ENCODE peak calls at places on chromosomes 2 and 18, in nine cellular contexts. E is spleen; G is CD4-positive, CD25-positive, alpha-beta regulatory T cell; F is mucosa of descending colon; V is heart right ventricle; B is uterus; J is iPS DF 6.9; P is neuronal stem cell; H is pancreas. M is an unnamed sample.

GRCh38 chr2:207219716-207220414 is 54.1 kb upstream of the KLF7 start:
- DNase-seq in E (no peak), G (no peak), F (no peak), V (no peak), B (no peak), J (no peak), P (no peak), H (no peak), M (no peak)

GRCh38 chr2:220687231-220687843 is 884.8 kb downstream of the EPHA4 start:
- DNase-seq in E (peak; percentile 77), G (peak; percentile 51), F (peak; percentile 51), V (peak; percentile 74), B (peak; percentile 61), J (peak; percentile 13), P (peak; percentile 42), H (peak; percentile 44), M (peak; percentile 36)

GRCh38 chr2:239274391-239275001 is 126.3 kb downstream of the HDAC4 start:
- DNase-seq in E (peak; percentile 83), G (no peak), F (peak; percentile 60), V (no peak), B (peak; percentile 55), J (no peak), P (peak; percentile 42), H (no peak), M (no peak)

GRCh38 chr18:22276334-22276713 is 106.9 kb downstream of the GATA6 start:
- DNase-seq in E (peak; percentile 78), G (no peak), F (no peak), V (no peak), B (no peak), J (no peak), P (no peak), H (no peak), M (no peak)

GRCh38 chr2:138275881-138276280 is 225.7 kb upstream of the SPOPL start:
- DNase-seq in E (no peak), G (no peak), F (no peak), V (no peak), B (no peak), J (no peak), P (no peak), H (no peak), M (no peak)

GRCh38 chr2:231058761-231059550 is 2.3 kb downstream of the PSMD1 start:
- DNase-seq in E (no peak), G (no peak), F (no peak), V (no peak), B (no peak), J (no peak), P (no peak), H (no peak), M (no peak)

GRCh38 chr2:150939087-150939486 is 322.6 kb downstream of the RBM43 start:
- DNase-seq in E (no peak), G (no peak), F (no peak), V (no peak), B (no peak), J (no peak), P (no peak), H (no peak), M (no peak)

GRCh38 chr2:112646791-112647720 is 1.3 kb downstream of the SLC20A1 start:
- DNase-seq in E (no peak), G (no peak), F (no peak), V (no peak), B (no peak), J (no peak), P (no peak), H (no peak), M (no peak)

GRCh38 chr18:31658670-31659573 is 25.5 kb downstream of the B4GALT6 start:
- DNase-seq in E (no peak), G (no peak), F (no peak), V (no peak), B (no peak), J (no peak), P (no peak), H (no peak), M (no peak)

GRCh38 chr2:189348369-189348768 is 92.9 kb upstream of the WDR75 start:
- DNase-seq in E (no peak), G (no peak), F (no peak), V (no peak), B (no peak), J (no peak), P (no peak), H (no peak), M (no peak)

GRCh38 chr2:71923887-71924533 is 223.7 kb downstream of the CYP26B1 start:
- DNase-seq in E (no peak), G (peak; percentile 29), F (no peak), V (peak; percentile 68), B (no peak), J (peak; percentile 85), P (peak; percentile 75), H (no peak), M (peak; percentile 33)

GRCh38 chr2:70143314-70144150 is 47.3 kb downstream of the C2orf42 start:
- DNase-seq in E (peak; percentile 87), G (peak; percentile 61), F (peak; percentile 66), V (peak; percentile 63), B (peak; percentile 54), J (no peak), P (no peak), H (peak; percentile 75), M (peak; percentile 28)

GRCh38 chr2:48725696-48726494 is 29.6 kb downstream of the LHCGR start:
- DNase-seq in E (no peak), G (no peak), F (no peak), V (no peak), B (no peak), J (no peak), P (no peak), H (no peak), M (no peak)

DNA sequence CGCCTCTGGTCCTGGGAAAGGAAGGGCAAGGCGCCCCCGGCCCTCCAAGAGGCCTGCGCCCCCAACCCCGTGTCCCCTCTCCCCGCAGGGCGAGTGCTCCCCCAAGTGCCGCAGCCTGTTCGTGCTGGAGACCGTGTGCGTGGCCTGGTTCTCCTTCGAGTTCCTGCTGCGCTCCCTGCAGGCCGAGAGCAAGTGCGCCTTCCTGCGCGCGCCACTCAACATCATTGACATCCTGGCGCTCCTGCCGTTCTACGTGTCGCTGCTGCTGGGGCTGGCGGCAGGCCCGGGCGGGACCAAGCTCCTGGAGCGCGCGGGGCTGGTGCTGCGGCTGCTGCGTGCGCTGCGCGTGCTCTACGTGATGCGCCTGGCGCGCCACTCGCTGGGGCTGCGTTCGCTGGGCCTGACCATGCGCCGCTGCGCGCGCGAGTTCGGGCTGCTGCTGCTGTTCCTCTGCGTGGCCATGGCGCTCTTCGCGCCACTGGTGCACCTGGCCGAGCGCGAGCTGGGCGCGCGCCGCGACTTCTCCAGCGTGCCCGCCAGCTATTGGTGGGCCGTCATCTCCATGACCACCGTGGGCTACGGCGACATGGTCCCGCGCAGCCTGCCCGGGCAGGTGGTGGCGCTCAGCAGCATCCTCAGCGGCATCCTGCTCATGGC is 52.4 kb downstream of the SLC66A2 start:
- DNase-seq in E (peak; percentile 64), G (no peak), F (peak; percentile 45), V (no peak), B (peak; percentile 10), J (no peak), P (no peak), H (no peak), M (peak; percentile 11)
- H3K9me3 ChIP-seq in E (peaks cover 75% of the 10 kb centered on the region), G (peaks cover 36% of the 10 kb centered on the region), F (peaks cover 63% of the 10 kb centered on the region), V (peaks cover 5% of the 10 kb centered on the region), B (peaks cover 15% of the 10 kb centered on the region), J (peaks cover 8% of the 10 kb centered on the region), P (peaks cover 51% of the 10 kb centered on the region), H (no peaks in the 10 kb centered on the region), M (peaks cover 13% of the 10 kb centered on the region)

GRCh38 chr2:196649202-196649601 is 9.7 kb downstream of the CCDC150 start:
- DNase-seq in E (no peak), G (no peak), F (no peak), V (no peak), B (no peak), J (no peak), P (no peak), H (no peak), M (no peak)
- H3K9me3 ChIP-seq in E (peaks cover 54% of the 10 kb centered on the region), G (peaks cover 28% of the 10 kb centered on the region), F (peaks cover 38% of the 10 kb centered on the region), V (no peaks in the 10 kb centered on the region), B (peaks cover 10% of the 10 kb centered on the region), J (peaks cover 6% of the 10 kb centered on the region), P (peaks cover 21% of the 10 kb centered on the region), H (no peaks in the 10 kb centered on the region), M (peaks cover 4% of the 10 kb centered on the region)

DNA sequence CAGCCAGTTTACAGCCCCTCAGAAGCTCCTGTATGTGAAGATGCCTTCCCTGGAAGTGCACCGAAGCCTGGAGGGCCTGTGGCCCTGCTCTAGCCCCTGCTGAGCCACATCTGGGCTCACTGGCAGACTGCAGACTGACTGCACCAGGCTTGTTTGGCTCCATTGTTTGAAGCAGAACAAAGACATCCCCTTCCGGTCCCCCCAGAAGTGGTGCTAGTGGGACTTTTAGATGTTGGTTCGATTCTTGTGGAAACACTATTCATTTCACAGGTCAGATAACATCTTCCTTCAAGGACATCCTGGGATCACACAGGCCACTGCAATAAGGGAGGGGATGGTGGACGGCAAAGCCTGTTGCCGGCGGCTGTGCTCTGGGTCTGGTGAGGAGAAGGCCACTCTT is 57.8 kb upstream of the CBLN2 start:
- DNase-seq in E (no peak), G (no peak), F (no peak), V (no peak), B (no peak), J (no peak), P (no peak), H (no peak), M (no peak)
- H3K9me3 ChIP-seq in E (peaks cover 7% of the 10 kb centered on the region), G (peaks cover 10% of the 10 kb centered on the region), F (no peaks in the 10 kb centered on the region), V (no peaks in the 10 kb centered on the region), B (no peaks in the 10 kb centered on the region), J (no peaks in the 10 kb centered on the region), P (no peaks in the 10 kb centered on the region), H (no peaks in the 10 kb centered on the region), M (no peaks in the 10 kb centered on the region)

GRCh38 chr2:83115606-83116005 is 1343.5 kb downstream of the SUCLG1 start:
- DNase-seq in E (no peak), G (no peak), F (no peak), V (no peak), B (no peak), J (no peak), P (no peak), H (no peak), M (no peak)
- H3K9me3 ChIP-seq in E (no peaks in the 10 kb centered on the region), G (no peaks in the 10 kb centered on the region), F (no peaks in the 10 kb centered on the region), V (no peaks in the 10 kb centered on the region), B (no peaks in the 10 kb centered on the region), J (no peaks in the 10 kb centered on the region), P (no peaks in the 10 kb centered on the region), H (no peaks in the 10 kb centered on the region), M (no peaks in the 10 kb centered on the region)

M was measured in T-helper 17 cell.